ENCODE peak calls at places on chromosomes 2 and 18, in seven cellular contexts. P is adrenal gland; H is ascending aorta; M is aorta; C is CD4-positive, CD25-positive, alpha-beta regulatory T cell; J is MM.1S; Q is sigmoid colon. Y is an unnamed sample. For H3K4me1, the result is how much of the 10 kb centered on the place peaks cover.

GRCh38 chr2:228688007-228688645 is 506.6 kb upstream of the SPHKAP start:
- DNase-seq in P (no peak), C (no peak), M (no peak), Q (no peak), H (no peak), J (no peak), Y (peak)

GRCh38 chr2:239383036-239383795 is 17.6 kb downstream of the HDAC4 start:
- DNase-seq in Q (peak), H (no peak), M (peak), P (no peak), C (no peak), J (no peak), Y (no peak)

GRCh38 chr2:72793798-72794447 is 31.9 kb downstream of the EXOC6B start:
- DNase-seq in H (no peak), P (no peak), Q (no peak), C (peak), M (no peak), J (no peak), Y (peak)

GRCh38 chr2:62550466-62550865 is 44.5 kb upstream of the TMEM17 start:
- DNase-seq in Q (no peak), P (no peak), C (no peak), M (no peak), H (no peak), J (no peak), Y (no peak)

GRCh38 chr2:191150451-191151314 is at the start of gene STAT4:
- DNase-seq in P (peak), H (peak), J (peak), M (peak), Q (peak), C (peak), Y (peak)

GRCh38 chr2:190718652-190719526 is 70.0 kb downstream of the NAB1 start:
- DNase-seq in P (peak), Q (no peak), M (peak), C (peak), J (no peak), H (no peak), Y (peak)

GRCh38 chr2:112690853-112691390 is 29.9 kb upstream of the NT5DC4 start:
- DNase-seq in H (peak), C (peak), J (peak), Q (peak), P (peak), M (peak), Y (peak)

GRCh38 chr18:78789850-78790249 is 189.8 kb upstream of the SALL3 start:
- DNase-seq in M (peak), Q (peak), J (no peak), H (no peak), P (no peak), C (no peak), Y (no peak)

GRCh38 chr2:186716899-186717811 is 23.3 kb downstream of the FAM171B start:
- DNase-seq in Q (no peak), J (no peak), P (no peak), C (no peak), M (no peak), H (no peak), Y (no peak)

GRCh38 chr18:23636041-23636399 is 26.7 kb downstream of the ANKRD29 start:
- DNase-seq in M (no peak), C (no peak), P (no peak), H (no peak), Q (no peak), J (no peak), Y (no peak)

GRCh38 chr2:16763493-16763899 is 97.9 kb upstream of the CYRIA start:
- DNase-seq in C (no peak), P (no peak), Q (no peak), J (no peak), H (no peak), M (no peak), Y (peak)

GRCh38 chr2:84880645-84881521 is at the start of gene TRABD2A:
- DNase-seq in J (peak), M (peak), Q (no peak), H (peak), P (no peak), C (peak), Y (peak)

GRCh38 chr18:36711813-36712444 is 116.9 kb downstream of the TPGS2 start:
- DNase-seq in M (no peak), J (no peak), H (peak), C (no peak), P (peak), Q (no peak), Y (peak)

GRCh38 chr2:102245266-102246151 is 58.7 kb downstream of the IL1RL2 start:
- DNase-seq in C (no peak), Q (no peak), P (no peak), M (no peak), J (no peak), H (no peak), Y (no peak)

GRCh38 chr18:48003426-48004349 is 73.2 kb upstream of the SMAD2 start:
- DNase-seq in H (peak), P (peak), M (no peak), J (no peak), C (no peak), Q (no peak), Y (no peak)

GRCh38 chr2:181281206-181281832 is 175.9 kb upstream of the ITGA4 start:
- DNase-seq in P (no peak), H (no peak), J (peak), M (no peak), C (peak), Q (no peak), Y (no peak)

GRCh38 chr2:236289766-236290462 is 25.7 kb upstream of the ASB18 start:
- DNase-seq in J (no peak), H (no peak), C (no peak), P (no peak), M (no peak), Q (no peak), Y (no peak)

GRCh38 chr2:64214281-64215115 is 70.3 kb upstream of the PELI1 start:
- DNase-seq in H (no peak), Q (no peak), C (peak), J (peak), M (no peak), P (no peak), Y (no peak)
- H3K4me3 ChIP-seq in H (no peak), Q (no peak), C (peak), J (peak), M (no peak), P (no peak), Y (no peak)

GRCh38 chr18:54871231-54871630 is 43.0 kb downstream of the RAB27B start:
- DNase-seq in P (no peak), J (no peak), H (no peak), C (no peak), Q (no peak), M (no peak), Y (no peak)
- H3K4me1 ChIP-seq in P (under half), J (under half), H (under half), C (under half), Q (under half), M (under half), Y (under half)

GRCh38 chr2:166230024-166230723 is 102.4 kb upstream of the SCN1A start:
- DNase-seq in Q (no peak), J (no peak), H (no peak), M (no peak), C (no peak), P (no peak), Y (peak)
- H3K27ac ChIP-seq in Q (no peak), J (no peak), H (no peak), M (no peak), C (no peak), P (no peak), Y (no peak)

GRCh38 chr2:131682122-131682944 is 154.6 kb downstream of the CCDC74A start:
- DNase-seq in J (peak), P (peak), C (peak), H (peak), M (peak), Q (peak), Y (peak)
- H3K4me3 ChIP-seq in J (peak), P (peak), C (peak), H (peak), M (peak), Q (peak), Y (peak)

DNA sequence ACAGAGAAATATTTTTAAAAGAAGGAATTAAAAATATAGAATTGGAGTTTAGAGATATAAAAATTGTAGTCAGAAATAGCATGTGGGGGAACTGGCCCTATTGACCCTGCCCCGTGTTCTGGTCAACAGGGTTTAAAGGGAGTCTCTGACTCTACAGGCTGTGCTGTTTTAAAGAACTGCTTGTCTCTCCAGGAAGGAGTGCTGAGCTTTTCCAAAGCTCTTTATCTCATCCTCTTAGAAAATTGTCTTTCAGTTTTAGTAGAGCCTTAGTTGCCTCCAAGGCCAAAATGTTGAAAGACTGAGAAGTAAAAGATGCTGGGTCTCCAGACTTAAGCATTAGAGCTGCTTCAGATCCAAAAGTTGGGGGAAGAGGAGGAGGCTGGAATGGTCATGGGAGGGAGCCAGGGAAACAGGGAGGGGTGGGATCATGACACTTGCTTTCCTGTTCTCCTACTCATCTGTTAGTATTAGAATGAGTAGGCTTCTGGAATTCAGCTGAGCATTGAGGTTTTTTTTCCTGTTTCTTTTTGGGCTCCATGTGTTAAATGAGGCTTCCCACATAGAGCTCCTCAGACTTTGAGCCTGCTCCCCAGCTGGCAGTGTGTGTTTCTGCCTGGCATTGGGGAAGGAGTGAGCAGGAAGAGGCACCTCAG is 186.7 kb upstream of the FBXO11 start:
- DNase-seq in C (no peak), H (no peak), J (no peak), M (no peak), Q (no peak), P (no peak), Y (peak)
- H3K4me1 ChIP-seq in C (under half), H (under half), J (under half), M (under half), Q (under half), P (under half), Y (under half)

GRCh38 chr2:24878341-24878740 is 41.7 kb downstream of the ADCY3 start:
- DNase-seq in H (no peak), J (no peak), Q (no peak), C (no peak), P (no peak), M (no peak), Y (no peak)
- H3K27ac ChIP-seq in H (no peak), J (no peak), Q (no peak), C (no peak), P (no peak), M (no peak), Y (no peak)

DNA sequence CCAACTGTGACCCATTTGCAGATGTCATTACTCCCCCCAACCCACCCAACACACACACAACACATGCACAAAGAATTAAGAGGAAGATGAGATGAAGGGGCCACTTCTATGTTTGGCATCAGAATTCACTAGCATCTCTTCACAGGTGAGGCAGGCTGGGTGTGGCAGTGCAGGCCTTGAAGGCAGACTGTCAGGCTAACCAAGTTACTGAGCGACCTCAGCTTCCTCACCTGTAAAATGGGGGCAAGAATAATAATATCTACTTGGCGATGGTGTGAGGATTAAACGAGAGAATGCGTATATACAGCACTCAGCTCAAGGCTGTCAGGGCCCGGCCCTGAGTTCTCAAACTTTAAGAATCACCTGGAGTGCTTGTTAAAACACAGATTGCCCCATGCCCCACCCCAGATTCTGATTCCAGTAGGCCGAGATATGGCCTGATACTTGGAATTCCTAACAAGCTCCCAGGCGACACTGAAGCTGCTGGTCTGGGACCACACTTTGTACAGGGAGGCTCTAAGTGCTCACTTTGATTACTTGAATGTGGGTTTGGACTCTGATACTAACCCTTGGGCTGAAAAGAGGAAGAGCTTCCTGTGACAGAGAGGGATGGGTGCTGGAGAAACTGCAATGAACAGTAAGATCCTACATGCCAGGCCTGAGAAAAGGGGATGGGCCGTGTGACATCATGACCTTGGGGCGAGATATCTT is 1.1 kb downstream of the ACTG2 start:
- DNase-seq in Q (peak), H (no peak), P (no peak), J (no peak), M (no peak), C (peak), Y (no peak)
- H3K4me3 ChIP-seq in Q (peak), H (peak), P (no peak), J (no peak), M (peak), C (no peak), Y (no peak)

GRCh38 chr18:9109523-9109922 is 7.0 kb downstream of the NDUFV2 start:
- DNase-seq in C (no peak), Q (no peak), P (no peak), H (no peak), M (no peak), J (no peak), Y (no peak)
- H3K4me1 ChIP-seq in C (half or more), Q (half or more), P (under half), H (under half), M (under half), J (under half), Y (half or more)

Y was measured in cardiac muscle cell.